ENCODE peak calls at places on chromosome 18, in eight cellular contexts. K is SK-N-SH; L is adipocyte; U is prostate gland; G is neuronal stem cell; O is GM23338; M is foreskin keratinocyte; I is naive thymus-derived CD4-positive, alpha-beta T cell. R is an unnamed sample. For H3K4me1, the result is how much of the 10 kb centered on the place peaks cover.

GRCh38 chr18:35371412-35372195 is 5.5 kb downstream of the ZNF396 start:
- DNase-seq in M (no peak), G (no peak), L (peak), K (no peak), U (no peak), O (no peak), I (no peak), R (no peak)

GRCh38 chr18:25164837-25165791 is 186.9 kb downstream of the ZNF521 start:
- DNase-seq in M (no peak), O (no peak), L (peak), I (no peak), U (no peak), G (no peak), K (no peak), R (no peak)

GRCh38 chr18:78031991-78032390 is 782.3 kb downstream of the GALR1 start:
- DNase-seq in L (no peak), O (no peak), U (no peak), K (no peak), I (no peak), G (no peak), M (no peak), R (no peak)

GRCh38 chr18:5057348-5058012 is 139.6 kb downstream of the AKAIN1 start:
- DNase-seq in I (peak), U (no peak), M (peak), L (peak), O (peak), G (peak), K (peak), R (peak)

GRCh38 chr18:79942786-79943607 is 8.5 kb downstream of the SLC66A2 start:
- DNase-seq in G (no peak), M (no peak), K (no peak), U (no peak), I (no peak), O (no peak), L (no peak), R (peak)

GRCh38 chr18:36595818-36596215 is 233.0 kb downstream of the TPGS2 start:
- DNase-seq in M (no peak), L (no peak), U (no peak), K (no peak), O (no peak), G (no peak), I (no peak), R (no peak)

GRCh38 chr18:46574000-46574739 is 82.8 kb downstream of the LOXHD1 start:
- DNase-seq in O (no peak), G (no peak), K (no peak), I (no peak), L (no peak), M (no peak), U (no peak), R (no peak)

GRCh38 chr18:74242451-74243096 is 49.2 kb downstream of the CYB5A start:
- DNase-seq in U (no peak), G (no peak), I (no peak), K (no peak), L (no peak), M (no peak), O (peak), R (no peak)

GRCh38 chr18:35345460-35345921 is 1.3 kb upstream of the ZNF24 start:
- DNase-seq in M (no peak), K (no peak), G (no peak), O (peak), U (peak), I (no peak), L (no peak), R (no peak)

GRCh38 chr18:10518595-10519273 is 7.1 kb upstream of the NAPG start:
- DNase-seq in K (peak), L (peak), O (no peak), M (no peak), G (no peak), I (no peak), U (peak), R (peak)

GRCh38 chr18:80170395-80171094 is 61.5 kb downstream of the ADNP2 start:
- DNase-seq in L (peak), U (no peak), K (no peak), O (no peak), M (no peak), G (no peak), I (no peak), R (no peak)

GRCh38 chr18:66616523-66616983 is 12.7 kb upstream of the CDH19 start:
- DNase-seq in M (no peak), L (no peak), O (peak), K (peak), U (no peak), G (no peak), I (no peak), R (no peak)

GRCh38 chr18:72104851-72105250 is 439.3 kb downstream of the CBLN2 start:
- DNase-seq in I (no peak), G (no peak), L (no peak), O (no peak), K (no peak), U (no peak), M (no peak), R (no peak)

GRCh38 chr18:48455555-48456478 is 46.6 kb upstream of the ZBTB7C start:
- DNase-seq in U (no peak), M (peak), I (peak), G (no peak), O (no peak), L (peak), K (no peak), R (peak)

GRCh38 chr18:68848242-68848641 is 50.4 kb downstream of the CCDC102B start:
- DNase-seq in U (no peak), I (no peak), M (no peak), G (no peak), O (no peak), L (peak), K (peak), R (no peak)

GRCh38 chr18:79933765-79934164 is 17.7 kb downstream of the SLC66A2 start:
- DNase-seq in K (no peak), G (no peak), U (no peak), O (peak), L (no peak), I (no peak), M (no peak), R (peak)

GRCh38 chr18:51070545-51070944 is 40.5 kb downstream of the SMAD4 start:
- DNase-seq in I (no peak), K (no peak), O (no peak), G (no peak), U (no peak), L (peak), M (peak), R (no peak)

GRCh38 chr18:35179906-35180305 is 60.9 kb upstream of the ZNF397 start:
- DNase-seq in O (no peak), L (no peak), I (no peak), M (no peak), G (no peak), U (no peak), K (no peak), R (no peak)

GRCh38 chr18:7879717-7880116 is 312.6 kb downstream of the PTPRM start:
- DNase-seq in I (no peak), L (no peak), U (no peak), G (no peak), M (no peak), K (no peak), O (no peak), R (no peak)

GRCh38 chr18:34117319-34117718 is 107.4 kb downstream of the NOL4 start:
- DNase-seq in I (no peak), L (peak), O (peak), K (peak), G (no peak), U (no peak), M (no peak), R (no peak)

GRCh38 chr18:63882333-63883141 is 5.0 kb upstream of the SERPINB2 start:
- DNase-seq in G (no peak), L (peak), K (no peak), U (no peak), M (peak), I (no peak), O (no peak), R (no peak)

GRCh38 chr18:29241199-29241598 is 1064.3 kb upstream of the CDH2 start:
- DNase-seq in K (no peak), L (no peak), M (no peak), U (no peak), O (no peak), G (no peak), I (no peak), R (no peak)

GRCh38 chr18:5444269-5444668 is 99.5 kb downstream of the EPB41L3 start:
- DNase-seq in O (no peak), U (no peak), K (no peak), M (peak), G (no peak), I (no peak), L (no peak), R (no peak)

DNA sequence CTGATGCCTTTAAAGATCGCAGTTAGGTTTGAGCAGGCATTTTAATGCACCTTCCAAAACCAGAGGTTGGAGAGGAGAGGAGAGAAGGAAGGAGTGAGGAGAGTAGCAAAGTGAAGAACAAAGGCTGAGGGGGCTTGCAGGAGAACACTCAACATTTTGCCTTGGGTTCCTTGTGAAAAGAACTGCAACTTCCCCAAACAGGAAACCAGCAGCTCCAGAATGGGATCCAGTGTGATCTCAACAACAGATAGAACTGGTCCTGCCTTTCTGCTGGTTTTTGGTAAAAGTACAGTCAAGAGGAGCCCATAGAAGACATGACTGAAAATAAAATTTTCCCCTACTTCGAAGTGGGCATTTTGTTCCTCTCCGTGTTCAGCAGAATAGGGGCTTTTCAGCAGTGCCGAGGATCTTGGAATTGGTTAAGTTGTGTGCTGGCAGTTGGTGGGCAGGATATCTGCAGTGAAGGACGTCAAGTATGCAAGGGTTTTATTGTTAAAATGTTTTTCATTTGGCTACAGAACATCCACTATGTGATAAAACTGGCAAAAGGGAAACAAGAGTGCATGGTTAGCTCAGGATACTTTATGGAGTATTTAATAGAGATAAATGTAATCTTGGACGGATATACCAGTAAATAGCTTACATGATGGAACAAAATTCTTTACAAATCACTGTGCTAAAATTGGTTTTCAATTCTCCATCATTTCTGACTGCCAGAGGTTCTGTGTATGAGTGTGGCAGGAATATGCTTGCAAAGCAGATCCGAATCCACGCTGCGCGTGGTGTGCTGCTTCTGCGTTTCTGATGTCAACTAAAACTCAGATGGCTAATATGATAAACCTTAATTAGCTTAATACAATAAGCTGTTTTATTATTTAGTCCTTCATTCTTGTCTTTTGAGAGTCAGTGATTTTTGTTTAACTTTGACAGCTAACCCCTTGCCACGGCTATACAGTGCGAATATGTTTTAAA is 1.9 kb downstream of the ZNF532 start:
- DNase-seq in I (no peak), L (peak), K (no peak), M (no peak), G (no peak), U (no peak), O (no peak), R (no peak)
- H3K4me1 ChIP-seq in I (under half), L (under half), K (under half), M (under half), G (under half), U (under half), O (half or more), R (under half)

GRCh38 chr18:23186781-23187180 is 51.5 kb downstream of the CABLES1 start:
- DNase-seq in K (no peak), I (no peak), U (no peak), M (no peak), L (no peak), G (no peak), O (no peak), R (no peak)
- H3K4me1 ChIP-seq in K (under half), I (under half), U (under half), M (under half), L (under half), G (under half), O (under half), R (under half)

GRCh38 chr18:23068692-23069305 is 66.5 kb upstream of the CABLES1 start:
- DNase-seq in I (no peak), O (peak), M (no peak), U (no peak), G (no peak), K (no peak), L (no peak), R (no peak)
- H3K4me1 ChIP-seq in I (half or more), O (under half), M (under half), U (under half), G (under half), K (under half), L (under half), R (under half)

GRCh38 chr18:62387257-62387656 is 62.1 kb downstream of the TNFRSF11A start:
- DNase-seq in M (no peak), L (no peak), K (no peak), O (no peak), G (no peak), U (no peak), I (no peak), R (no peak)
- H3K4me1 ChIP-seq in M (under half), L (under half), K (under half), O (under half), G (under half), U (under half), I (under half), R (under half)

GRCh38 chr18:12879840-12880531 is 4.1 kb downstream of the PTPN2 start:
- DNase-seq in I (no peak), L (no peak), K (no peak), M (no peak), U (no peak), G (no peak), O (peak), R (no peak)
- H3K4me1 ChIP-seq in I (under half), L (under half), K (under half), M (under half), U (under half), G (under half), O (half or more), R (under half)